ENCODE peak calls at places on chromosomes 11 and 22, in four cellular contexts. J, R, X and U are unnamed samples.

GRCh38 chr22:29343313-29343805 is 27.9 kb upstream of the RASL10A start:
- DNase-seq in R (peak), X (no peak), J (no peak), U (no peak)

GRCh38 chr11:119518746-119519382 is 95.9 kb upstream of the THY1 start:
- DNase-seq in R (peak), J (peak), X (peak), U (peak)

GRCh38 chr11:79152511-79152910 is 288.3 kb downstream of the TENM4 start:
- DNase-seq in R (no peak), J (no peak), X (no peak), U (no peak)

GRCh38 chr11:126544311-126545056 is 189.0 kb downstream of the ST3GAL4 start:
- DNase-seq in X (peak), R (peak), J (peak), U (peak)

GRCh38 chr11:111540114-111540920 is at the start of gene LAYN:
- DNase-seq in X (peak), R (peak), J (peak), U (peak)

GRCh38 chr11:134574947-134575346 is 162.9 kb upstream of the B3GAT1 start:
- DNase-seq in R (no peak), J (no peak), X (no peak), U (no peak)

GRCh38 chr11:78420796-78421209 is 3.2 kb upstream of the GAB2 start:
- DNase-seq in R (peak), J (no peak), X (no peak), U (no peak)

GRCh38 chr22:31103899-31104694 is 3.3 kb downstream of the SELENOM start:
- DNase-seq in R (no peak), X (peak), J (no peak), U (no peak)

GRCh38 chr11:110069158-110069737 is 23.9 kb upstream of the ZC3H12C start:
- DNase-seq in R (peak), X (no peak), J (no peak), U (no peak)

DNA sequence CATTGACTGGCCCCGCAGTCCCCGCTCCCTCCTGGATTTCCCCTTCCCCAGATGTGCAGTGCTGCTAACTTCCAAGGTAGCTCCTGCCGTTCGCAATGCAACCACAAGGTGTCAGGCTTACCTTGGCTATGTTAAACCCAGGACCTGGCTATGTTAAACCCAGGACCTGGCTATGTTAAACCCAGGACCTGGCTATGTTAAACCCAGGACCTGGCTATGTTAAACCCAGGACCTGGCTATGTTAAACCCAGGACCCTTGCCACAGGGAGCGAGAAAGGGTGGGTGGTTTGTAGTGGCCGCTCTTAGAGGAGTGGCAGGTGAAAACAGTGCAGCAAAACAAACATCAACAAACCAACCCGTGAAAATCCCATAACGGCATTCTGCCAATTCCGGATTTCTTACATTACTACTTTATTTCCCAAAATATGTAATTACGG is 2.9 kb upstream of the ADAMTS8 start:
- DNase-seq in R (peak), X (peak), J (peak), U (peak)
- H3K56ac ChIP-seq in R (no peak), X (no peak), J (no peak), U (no peak)

DNA sequence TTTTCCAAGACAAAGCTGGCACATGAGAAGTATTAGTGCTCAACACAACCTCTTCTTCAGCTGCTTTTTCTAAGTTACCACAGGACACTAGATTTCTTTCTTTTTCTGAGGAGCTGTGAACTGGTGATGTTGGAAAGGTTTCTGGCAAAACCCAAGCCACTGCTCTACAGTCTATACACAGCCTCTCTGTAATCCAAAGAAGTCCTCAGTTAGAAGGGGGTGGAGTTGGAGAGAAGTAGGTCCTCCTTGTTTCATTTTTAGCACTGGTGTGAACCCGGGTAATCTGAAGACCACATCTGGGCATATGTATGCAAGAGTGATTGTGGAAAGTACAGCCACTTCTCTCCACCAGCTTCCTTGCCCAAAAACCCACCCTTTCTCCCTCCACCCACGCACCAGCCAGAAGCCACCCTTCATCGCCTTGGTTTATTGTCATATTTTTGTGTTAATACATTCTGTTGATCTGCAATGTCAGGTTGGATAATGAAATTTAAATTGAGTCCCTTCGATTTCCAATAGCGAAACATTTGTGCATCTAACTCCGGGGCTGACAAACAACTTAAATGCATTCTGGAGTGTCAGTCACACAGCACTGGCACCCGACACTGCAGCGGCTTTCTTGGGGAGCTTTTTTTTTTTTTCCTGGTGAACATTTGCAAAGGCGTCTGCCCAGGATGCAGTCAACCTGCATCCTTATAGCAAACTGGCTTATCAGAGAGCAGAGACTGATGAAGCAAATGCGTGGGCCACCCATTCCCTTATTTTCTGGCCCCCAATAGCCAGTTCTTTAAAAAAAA is 1168.0 kb downstream of the LRRC4C start:
- DNase-seq in J (no peak), X (no peak), R (no peak), U (no peak)
- H3K56ac ChIP-seq in J (no peak), X (no peak), R (no peak), U (no peak)

DNA sequence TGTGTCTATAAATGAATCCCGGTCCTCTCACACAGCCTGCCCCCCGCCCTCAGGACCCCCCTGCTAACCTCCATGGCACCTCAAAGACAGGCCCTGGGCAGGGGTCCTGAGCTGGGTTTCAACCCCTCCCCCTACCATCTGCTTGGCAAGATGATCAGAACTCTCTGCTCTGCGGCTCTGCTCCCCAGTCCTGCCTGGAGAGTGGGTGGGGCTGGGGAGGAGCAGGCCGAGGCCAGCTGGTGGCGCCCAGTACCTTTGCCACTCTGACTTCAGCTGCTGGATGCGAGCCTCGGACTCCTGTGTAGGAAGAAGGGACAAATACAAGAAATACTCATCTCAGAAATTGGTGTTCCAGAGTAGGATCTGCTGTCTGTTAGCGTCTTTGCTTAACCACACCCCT is 15.0 kb downstream of the SUN2 start:
- DNase-seq in J (no peak), X (no peak), R (no peak), U (no peak)
- H3K56ac ChIP-seq in J (no peak), X (no peak), R (no peak), U (no peak)

GRCh38 chr22:48153726-48154125 is 1391.3 kb downstream of the TBC1D22A start:
- DNase-seq in X (no peak), R (no peak), J (no peak), U (no peak)

GRCh38 chr22:48151641-48152040 is 1389.2 kb downstream of the TBC1D22A start:
- DNase-seq in R (no peak), X (no peak), J (no peak), U (no peak)

GRCh38 chr22:48154169-48154942 is 1391.9 kb downstream of the TBC1D22A start:
- DNase-seq in R (no peak), J (no peak), X (no peak), U (no peak)

GRCh38 chr22:48152916-48153315 is 1390.5 kb downstream of the TBC1D22A start:
- DNase-seq in J (no peak), X (no peak), R (no peak), U (no peak)

DNA sequence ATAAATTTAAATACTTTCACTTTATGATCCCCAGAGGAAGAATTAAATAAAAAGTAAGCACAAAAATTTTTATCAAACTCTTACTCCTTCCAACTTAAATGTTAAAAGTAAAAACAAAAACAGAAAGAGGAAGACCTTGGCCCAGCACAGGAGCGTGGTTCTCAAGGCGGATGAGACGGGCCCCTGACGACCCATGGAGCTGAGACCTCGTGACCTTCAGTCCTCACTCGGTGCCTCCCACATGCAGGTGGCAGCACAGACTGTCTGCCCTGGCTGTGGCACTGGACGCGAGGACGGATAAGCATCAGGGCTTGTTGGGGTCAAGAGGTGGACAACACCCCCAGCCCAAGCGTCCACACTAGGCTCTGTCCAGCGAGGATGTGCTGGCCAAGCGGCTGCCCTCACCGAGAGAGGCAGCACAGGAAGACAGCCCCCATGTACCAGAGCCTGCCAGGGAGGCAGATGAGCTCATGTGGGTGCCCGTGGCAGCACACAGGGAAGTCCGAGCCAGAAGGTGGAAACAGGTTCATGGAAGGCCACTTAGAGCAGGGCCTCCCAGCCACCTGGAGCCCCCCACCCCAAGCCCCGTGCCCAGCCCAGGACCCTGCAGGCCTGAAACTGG is 1389.8 kb downstream of the TBC1D22A start:
- DNase-seq in X (no peak), R (no peak), J (no peak), U (no peak)
- H3K56ac ChIP-seq in X (no peak), R (no peak), J (no peak), U (no peak)